ENCODE peak calls at places on chromosomes 12 and 14, in eight cellular contexts. One of them, this sample, is unnamed.

GRCh38 chr12:96829354-96829753 is 77.7 kb upstream of the NEDD1 start:
- DNase-seq in substantia nigra: no peak
- DNase-seq in GM12892: no peak
- DNase-seq in mucosa of descending colon: no peak
- DNase-seq in left ventricle myocardium inferior: no peak
- DNase-seq in lower lobe of right lung: no peak
- DNase-seq in gastrocnemius medialis: no peak
- DNase-seq in retina: no peak
- DNase-seq in this sample: no peak

GRCh38 chr12:52278931-52279682 is 4.7 kb downstream of the KRT86 start:
- DNase-seq in left ventricle myocardium inferior: peak
- DNase-seq in gastrocnemius medialis: peak
- DNase-seq in mucosa of descending colon: peak
- DNase-seq in substantia nigra: peak
- DNase-seq in lower lobe of right lung: peak
- DNase-seq in GM12892: peak
- DNase-seq in retina: peak
- DNase-seq in this sample: peak

GRCh38 chr12:43057561-43057960 is 468.0 kb upstream of the PRICKLE1 start:
- DNase-seq in lower lobe of right lung: no peak
- DNase-seq in gastrocnemius medialis: no peak
- DNase-seq in left ventricle myocardium inferior: no peak
- DNase-seq in retina: no peak
- DNase-seq in substantia nigra: no peak
- DNase-seq in GM12892: no peak
- DNase-seq in mucosa of descending colon: no peak
- DNase-seq in this sample: no peak

GRCh38 chr12:77214136-77214535 is 148.8 kb upstream of the E2F7 start:
- DNase-seq in substantia nigra: no peak
- DNase-seq in retina: no peak
- DNase-seq in gastrocnemius medialis: no peak
- DNase-seq in left ventricle myocardium inferior: no peak
- DNase-seq in lower lobe of right lung: no peak
- DNase-seq in mucosa of descending colon: no peak
- DNase-seq in GM12892: no peak
- DNase-seq in this sample: no peak

GRCh38 chr14:69355155-69355954 is 42.7 kb downstream of the ERH start:
- DNase-seq in retina: no peak
- DNase-seq in gastrocnemius medialis: no peak
- DNase-seq in mucosa of descending colon: no peak
- DNase-seq in left ventricle myocardium inferior: no peak
- DNase-seq in lower lobe of right lung: no peak
- DNase-seq in substantia nigra: no peak
- DNase-seq in GM12892: no peak
- DNase-seq in this sample: no peak

GRCh38 chr14:59337151-59337611 is 128.0 kb downstream of the GPR135 start:
- DNase-seq in GM12892: no peak
- DNase-seq in substantia nigra: no peak
- DNase-seq in gastrocnemius medialis: peak
- DNase-seq in mucosa of descending colon: no peak
- DNase-seq in lower lobe of right lung: peak
- DNase-seq in retina: peak
- DNase-seq in left ventricle myocardium inferior: peak
- DNase-seq in this sample: no peak

GRCh38 chr12:10618338-10618987 is 5.1 kb upstream of the MAGOHB start:
- DNase-seq in gastrocnemius medialis: no peak
- DNase-seq in left ventricle myocardium inferior: no peak
- DNase-seq in GM12892: no peak
- DNase-seq in mucosa of descending colon: no peak
- DNase-seq in substantia nigra: no peak
- DNase-seq in retina: no peak
- DNase-seq in lower lobe of right lung: no peak
- DNase-seq in this sample: no peak

GRCh38 chr12:98372340-98373018 is 142.9 kb upstream of the TMPO start:
- DNase-seq in GM12892: no peak
- DNase-seq in gastrocnemius medialis: no peak
- DNase-seq in substantia nigra: no peak
- DNase-seq in mucosa of descending colon: no peak
- DNase-seq in lower lobe of right lung: no peak
- DNase-seq in retina: peak
- DNase-seq in left ventricle myocardium inferior: no peak
- DNase-seq in this sample: no peak

GRCh38 chr12:67002711-67003110 is 266.4 kb upstream of the CAND1 start:
- DNase-seq in gastrocnemius medialis: no peak
- DNase-seq in left ventricle myocardium inferior: no peak
- DNase-seq in lower lobe of right lung: no peak
- DNase-seq in GM12892: no peak
- DNase-seq in mucosa of descending colon: no peak
- DNase-seq in retina: no peak
- DNase-seq in substantia nigra: no peak
- DNase-seq in this sample: no peak

GRCh38 chr12:95633671-95634465 is 82.6 kb upstream of the USP44 start:
- DNase-seq in lower lobe of right lung: no peak
- DNase-seq in gastrocnemius medialis: no peak
- DNase-seq in left ventricle myocardium inferior: no peak
- DNase-seq in retina: no peak
- DNase-seq in substantia nigra: no peak
- DNase-seq in GM12892: no peak
- DNase-seq in mucosa of descending colon: no peak
- DNase-seq in this sample: no peak

GRCh38 chr14:25803419-25804018 is 753.6 kb upstream of the STXBP6 start:
- DNase-seq in GM12892: no peak
- DNase-seq in left ventricle myocardium inferior: no peak
- DNase-seq in gastrocnemius medialis: no peak
- DNase-seq in substantia nigra: no peak
- DNase-seq in mucosa of descending colon: no peak
- DNase-seq in lower lobe of right lung: no peak
- DNase-seq in retina: no peak
- DNase-seq in this sample: no peak

GRCh38 chr14:72291908-72292688 is 359.9 kb downstream of the RGS6 start:
- DNase-seq in substantia nigra: no peak
- DNase-seq in retina: peak
- DNase-seq in left ventricle myocardium inferior: no peak
- DNase-seq in GM12892: peak
- DNase-seq in mucosa of descending colon: no peak
- DNase-seq in gastrocnemius medialis: no peak
- DNase-seq in lower lobe of right lung: no peak
- DNase-seq in this sample: peak

GRCh38 chr12:22100952-22101748 is 55.1 kb downstream of the CMAS start:
- DNase-seq in GM12892: no peak
- DNase-seq in retina: peak
- DNase-seq in lower lobe of right lung: no peak
- DNase-seq in left ventricle myocardium inferior: no peak
- DNase-seq in gastrocnemius medialis: no peak
- DNase-seq in mucosa of descending colon: no peak
- DNase-seq in substantia nigra: no peak
- DNase-seq in this sample: peak

GRCh38 chr12:67716817-67717216 is 68.3 kb downstream of the DYRK2 start:
- DNase-seq in lower lobe of right lung: no peak
- DNase-seq in substantia nigra: no peak
- DNase-seq in mucosa of descending colon: no peak
- DNase-seq in GM12892: no peak
- DNase-seq in gastrocnemius medialis: no peak
- DNase-seq in retina: no peak
- DNase-seq in left ventricle myocardium inferior: no peak
- DNase-seq in this sample: peak

GRCh38 chr12:48972213-48973021 is 882 bp upstream of the WNT10B start:
- DNase-seq in substantia nigra: no peak
- DNase-seq in mucosa of descending colon: no peak
- DNase-seq in gastrocnemius medialis: no peak
- DNase-seq in lower lobe of right lung: no peak
- DNase-seq in GM12892: no peak
- DNase-seq in left ventricle myocardium inferior: no peak
- DNase-seq in retina: no peak
- DNase-seq in this sample: peak

GRCh38 chr14:61837336-61838229 is 75.4 kb downstream of the SNAPC1 start:
- DNase-seq in substantia nigra: peak
- DNase-seq in mucosa of descending colon: peak
- DNase-seq in gastrocnemius medialis: peak
- DNase-seq in lower lobe of right lung: peak
- DNase-seq in left ventricle myocardium inferior: peak
- DNase-seq in GM12892: no peak
- DNase-seq in retina: peak
- DNase-seq in this sample: peak

GRCh38 chr14:35401422-35401729 is 3.2 kb downstream of the NFKBIA start:
- DNase-seq in mucosa of descending colon: no peak
- DNase-seq in left ventricle myocardium inferior: no peak
- DNase-seq in substantia nigra: no peak
- DNase-seq in lower lobe of right lung: no peak
- DNase-seq in gastrocnemius medialis: no peak
- DNase-seq in retina: no peak
- DNase-seq in GM12892: no peak
- DNase-seq in this sample: no peak

GRCh38 chr12:131862600-131862993 is 31.8 kb upstream of the ULK1 start:
- DNase-seq in substantia nigra: no peak
- DNase-seq in left ventricle myocardium inferior: no peak
- DNase-seq in gastrocnemius medialis: no peak
- DNase-seq in lower lobe of right lung: no peak
- DNase-seq in GM12892: peak
- DNase-seq in mucosa of descending colon: no peak
- DNase-seq in retina: peak
- DNase-seq in this sample: no peak

This sample was measured in T47D.